ENCODE peak calls at places on chromosomes 12 and 14, in ten cellular contexts. V is cardiac muscle cell, E is left ventricle myocardium inferior, R is AG04449, B is heart left ventricle, K is A549, F is lower leg skin, C is transverse colon, A is cardiac fibroblast, Y is MG63. I is an unnamed sample.

GRCh38 chr12:66280573-66280972 is 21.7 kb upstream of the HELB start:
- DNase-seq in E (no peak), Y (no peak), A (no peak), F (no peak), R (no peak), K (no peak), B (no peak), V (no peak), C (no peak), I (no peak)

GRCh38 chr12:53174881-53175491 is 5.5 kb upstream of the ZNF740 start:
- DNase-seq in C (no peak), E (no peak), F (peak), R (no peak), A (peak), K (peak), V (peak), Y (peak), B (no peak), I (no peak)

GRCh38 chr14:35965425-35965824 is 139.3 kb downstream of the BRMS1L start:
- DNase-seq in F (no peak), Y (no peak), R (no peak), E (no peak), K (no peak), C (no peak), V (no peak), B (no peak), A (no peak), I (no peak)

GRCh38 chr14:68691031-68691864 is 101.6 kb downstream of the ZFP36L1 start:
- DNase-seq in A (no peak), R (no peak), E (no peak), K (no peak), V (no peak), B (no peak), Y (no peak), F (no peak), C (no peak), I (no peak)

GRCh38 chr12:100553851-100554404 is 19.6 kb upstream of the GAS2L3 start:
- DNase-seq in A (no peak), R (no peak), K (no peak), Y (no peak), V (peak), C (no peak), B (no peak), F (no peak), E (no peak), I (no peak)

GRCh38 chr14:69354383-69355154 is 43.5 kb downstream of the ERH start:
- DNase-seq in V (no peak), K (no peak), E (no peak), R (no peak), C (peak), B (no peak), F (peak), Y (no peak), A (no peak), I (no peak)

GRCh38 chr12:98741615-98742265 is 96.7 kb downstream of the APAF1 start:
- DNase-seq in B (no peak), E (no peak), A (no peak), V (no peak), Y (no peak), F (no peak), R (no peak), K (no peak), C (no peak), I (no peak)

GRCh38 chr12:75884465-75884985 is 147.1 kb downstream of the PHLDA1 start:
- DNase-seq in Y (no peak), R (no peak), B (no peak), A (no peak), V (no peak), C (no peak), K (no peak), E (no peak), F (no peak), I (no peak)

GRCh38 chr12:1429980-1430379 is 164.4 kb downstream of the FBXL14 start:
- DNase-seq in K (no peak), Y (peak), R (peak), E (no peak), V (peak), A (peak), B (no peak), C (no peak), F (no peak), I (peak)

GRCh38 chr12:84599539-84599938 is 313.1 kb downstream of the SLC6A15 start:
- DNase-seq in V (no peak), Y (no peak), C (no peak), K (no peak), B (no peak), F (no peak), A (peak), E (no peak), R (peak), I (peak)

GRCh38 chr14:101630056-101630960 is 69.0 kb downstream of the DIO3 start:
- DNase-seq in A (no peak), C (no peak), F (peak), Y (no peak), B (no peak), K (no peak), V (no peak), R (no peak), E (no peak), I (no peak)

GRCh38 chr14:77603654-77604270 is 12.7 kb downstream of the SPTLC2 start:
- DNase-seq in C (peak), B (peak), R (no peak), Y (no peak), E (peak), A (no peak), F (no peak), V (peak), K (peak), I (no peak)
- H3K4me3 ChIP-seq in C (no peak), B (no peak), R (no peak), Y (no peak), E (no peak), A (no peak), F (no peak), V (no peak), K (no peak), I (no peak)

GRCh38 chr12:10395390-10395998 is 5.7 kb upstream of the KLRK1 start:
- DNase-seq in F (no peak), Y (peak), K (peak), B (no peak), E (no peak), A (peak), V (peak), C (peak), R (no peak), I (peak)
- H3K4me3 ChIP-seq in F (no peak), Y (no peak), K (peak), B (no peak), E (no peak), A (no peak), V (no peak), C (no peak), R (no peak), I (no peak)

GRCh38 chr14:60652674-60653387 is 3.6 kb upstream of the SIX1 start:
- DNase-seq in K (no peak), R (no peak), B (no peak), E (no peak), C (no peak), V (no peak), F (no peak), A (no peak), Y (no peak), I (no peak)
- H3K4me3 ChIP-seq in K (no peak), R (peak), B (no peak), E (no peak), C (no peak), V (no peak), F (no peak), A (no peak), Y (no peak), I (peak)

GRCh38 chr12:110002691-110003515 is 3.7 kb downstream of the ANKRD13A start:
- DNase-seq in F (peak), C (no peak), K (no peak), E (no peak), Y (no peak), B (no peak), R (no peak), V (no peak), A (no peak), I (no peak)

GRCh38 chr12:110006115-110006514 is 6.9 kb downstream of the ANKRD13A start:
- DNase-seq in E (no peak), B (no peak), C (no peak), K (no peak), A (no peak), F (no peak), R (no peak), V (no peak), Y (no peak), I (no peak)

GRCh38 chr12:110007874-110008273 is 8.6 kb downstream of the ANKRD13A start:
- DNase-seq in B (no peak), K (no peak), F (no peak), V (no peak), Y (no peak), E (no peak), R (no peak), A (no peak), C (no peak), I (no peak)

GRCh38 chr12:110004598-110004997 is 5.4 kb downstream of the ANKRD13A start:
- DNase-seq in Y (no peak), B (no peak), A (no peak), C (no peak), V (no peak), K (no peak), F (no peak), R (no peak), E (no peak), I (no peak)

GRCh38 chr12:110005319-110005973 is 6.2 kb downstream of the ANKRD13A start:
- DNase-seq in V (no peak), K (no peak), A (no peak), R (no peak), Y (no peak), E (no peak), F (no peak), B (no peak), C (peak), I (no peak)
- H3K4me3 ChIP-seq in V (no peak), K (no peak), A (no peak), R (no peak), Y (no peak), E (no peak), F (no peak), B (no peak), C (no peak), I (no peak)

DNA sequence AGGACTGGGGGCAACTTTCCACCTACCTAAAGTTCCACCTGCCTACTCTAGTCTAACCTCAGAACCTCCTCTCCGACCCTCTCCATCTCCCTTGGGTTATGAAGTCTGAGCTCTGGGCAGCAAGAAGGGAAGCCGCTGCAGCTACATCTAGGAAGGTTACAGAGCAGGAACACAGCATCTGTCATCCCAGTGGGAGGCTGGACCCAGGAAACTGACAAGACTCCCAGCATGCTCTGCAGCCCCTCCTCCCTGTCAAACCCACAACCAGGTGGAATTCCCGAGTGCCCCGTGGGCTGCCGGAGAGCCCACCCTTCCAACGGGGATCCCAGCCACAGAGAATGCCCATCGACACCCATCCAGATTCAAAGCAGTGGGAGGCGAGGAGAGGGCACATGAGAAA is 2.1 kb downstream of the TESC start:
- DNase-seq in V (no peak), B (no peak), F (no peak), A (no peak), E (no peak), R (no peak), K (no peak), C (no peak), Y (no peak), I (no peak)
- H3K4me3 ChIP-seq in V (no peak), B (peak), F (no peak), A (no peak), E (peak), R (no peak), K (peak), C (no peak), Y (no peak), I (no peak)

GRCh38 chr12:106498056-106498455 is 84.7 kb upstream of the RFX4 start:
- DNase-seq in K (no peak), F (no peak), C (no peak), R (no peak), B (no peak), Y (no peak), V (peak), E (no peak), A (peak), I (peak)

GRCh38 chr12:106495354-106495965 is 87.3 kb upstream of the RFX4 start:
- DNase-seq in V (no peak), F (no peak), K (no peak), C (no peak), Y (no peak), E (no peak), A (no peak), B (no peak), R (no peak), I (no peak)

GRCh38 chr12:106499628-106500027 is 83.2 kb upstream of the RFX4 start:
- DNase-seq in F (no peak), R (no peak), B (no peak), A (no peak), C (no peak), V (no peak), K (no peak), E (no peak), Y (no peak), I (no peak)
- H3K4me3 ChIP-seq in F (no peak), R (no peak), B (no peak), A (no peak), C (no peak), V (no peak), K (no peak), E (no peak), Y (no peak), I (no peak)